ENCODE peak calls at places on chromosomes 11 and 22, in six cellular contexts. S, J, V, T, O and U are unnamed samples.

GRCh38 chr11:67627788-67628624 is 1.7 kb downstream of the NUDT8 start:
- DNase-seq in V (no peak), O (no peak), T (no peak), S (no peak), J (no peak), U (no peak)

GRCh38 chr22:47552024-47552423 is 789.6 kb downstream of the TBC1D22A start:
- DNase-seq in O (no peak), V (no peak), T (no peak), J (no peak), S (no peak), U (peak)

GRCh38 chr22:19795617-19796008 is 35.0 kb downstream of the TBX1 start:
- DNase-seq in S (no peak), T (no peak), J (no peak), V (no peak), O (no peak), U (no peak)

GRCh38 chr22:42825796-42826195 is 31.3 kb downstream of the ARFGAP3 start:
- DNase-seq in J (no peak), S (no peak), O (no peak), T (no peak), V (no peak), U (no peak)

GRCh38 chr22:19178065-19178658 is 374 bp downstream of the SLC25A1 start:
- DNase-seq in S (peak), O (peak), J (no peak), V (peak), T (no peak), U (peak)

GRCh38 chr11:79019981-79020380 is 420.8 kb downstream of the TENM4 start:
- DNase-seq in J (no peak), T (no peak), V (no peak), S (no peak), O (no peak), U (no peak)

GRCh38 chr11:62542111-62542745 is 4.4 kb downstream of the AHNAK start:
- DNase-seq in V (no peak), O (no peak), J (no peak), S (no peak), T (no peak), U (no peak)

GRCh38 chr22:19554834-19555404 is 30.7 kb upstream of the CLDN5 start:
- DNase-seq in O (no peak), V (no peak), T (no peak), J (no peak), S (no peak), U (peak)

GRCh38 chr11:34647532-34647931 is 26.6 kb downstream of the EHF start:
- DNase-seq in V (no peak), T (no peak), J (no peak), S (no peak), O (no peak), U (no peak)

GRCh38 chr22:23074451-23074850 is 4.1 kb downstream of the GNAZ start:
- DNase-seq in S (no peak), O (no peak), J (no peak), T (no peak), V (no peak), U (no peak)

GRCh38 chr11:61966673-61967176 is 709 bp downstream of the FTH1 start:
- DNase-seq in J (no peak), V (no peak), O (no peak), T (no peak), S (peak), U (no peak)

GRCh38 chr11:59556115-59556882 is 45.0 kb downstream of the OR4D9 start:
- DNase-seq in O (peak), S (peak), J (peak), T (peak), V (no peak), U (peak)

GRCh38 chr11:34449013-34449412 is 10.3 kb downstream of the CAT start:
- DNase-seq in O (no peak), T (no peak), V (no peak), S (no peak), J (no peak), U (no peak)

GRCh38 chr11:36066891-36067290 is 123.0 kb downstream of the LDLRAD3 start:
- DNase-seq in T (no peak), O (no peak), J (no peak), S (no peak), V (no peak), U (no peak)

GRCh38 chr11:122998727-122999370 is 17.2 kb upstream of the BSX start:
- DNase-seq in S (no peak), J (no peak), O (no peak), T (no peak), V (no peak), U (peak)

GRCh38 chr11:36399236-36399635 is 103.1 kb downstream of the PRR5L start:
- DNase-seq in V (no peak), J (no peak), T (no peak), O (no peak), S (no peak), U (no peak)